ENCODE peak calls at places on chromosomes 4 and X, in four cellular contexts. One of them, this sample, is unnamed.
A peak's percentile ranks its signal among the peaks of the same experiment; 100 is the strongest.

GRCh38 chrX:73563740-73564073 is 710 bp downstream of the CHIC1 start:
- DNase-seq in SK-N-SH: no peak
- DNase-seq in fibroblast of lung: peak; percentile 10
- DNase-seq in uterus: no peak
- DNase-seq in this sample: no peak

GRCh38 chr4:153728660-153729059 is 31.2 kb downstream of the RNF175 start:
- DNase-seq in fibroblast of lung: no peak
- DNase-seq in uterus: no peak
- DNase-seq in SK-N-SH: no peak
- DNase-seq in this sample: no peak

GRCh38 chr4:66059131-66059530 is 388.8 kb upstream of the EPHA5 start:
- DNase-seq in fibroblast of lung: no peak
- DNase-seq in SK-N-SH: no peak
- DNase-seq in uterus: no peak
- DNase-seq in this sample: no peak

GRCh38 chrX:141945415-141945814 is 41.7 kb downstream of the MAGEC1 start:
- DNase-seq in uterus: no peak
- DNase-seq in fibroblast of lung: no peak
- DNase-seq in SK-N-SH: no peak
- DNase-seq in this sample: no peak

GRCh38 chrX:281166-281999 is at the start of gene PLCXD1:
- DNase-seq in uterus: peak; percentile 25
- DNase-seq in SK-N-SH: peak; percentile 84
- DNase-seq in fibroblast of lung: peak; percentile 66
- DNase-seq in this sample: no peak

GRCh38 chr4:148270600-148270999 is 171.6 kb downstream of the NR3C2 start:
- DNase-seq in uterus: no peak
- DNase-seq in SK-N-SH: no peak
- DNase-seq in fibroblast of lung: no peak
- DNase-seq in this sample: no peak

GRCh38 chr4:7464259-7464655 is 29.5 kb upstream of the PSAPL1 start:
- DNase-seq in SK-N-SH: no peak
- DNase-seq in fibroblast of lung: no peak
- DNase-seq in uterus: no peak
- DNase-seq in this sample: no peak

GRCh38 chr4:34157546-34157945 is 2086.8 kb downstream of the ARAP2 start:
- DNase-seq in uterus: no peak
- DNase-seq in fibroblast of lung: peak; percentile 60
- DNase-seq in SK-N-SH: no peak
- DNase-seq in this sample: no peak

GRCh38 chr4:21768349-21769310 is 179.9 kb downstream of the KCNIP4 start:
- DNase-seq in SK-N-SH: peak; percentile 18
- DNase-seq in uterus: no peak
- DNase-seq in fibroblast of lung: peak; percentile 73
- DNase-seq in this sample: no peak

GRCh38 chr4:163614866-163615265 is 120.4 kb downstream of the TMA16 start:
- DNase-seq in SK-N-SH: no peak
- DNase-seq in fibroblast of lung: no peak
- DNase-seq in uterus: no peak
- DNase-seq in this sample: no peak

GRCh38 chrX:107506596-107507031 is 57.2 kb downstream of the FRMPD3 start:
- DNase-seq in SK-N-SH: peak; percentile 33
- DNase-seq in uterus: no peak
- DNase-seq in fibroblast of lung: no peak
- DNase-seq in this sample: no peak

GRCh38 chrX:34891391-34891790 is 51.2 kb upstream of the FAM47B start:
- DNase-seq in SK-N-SH: no peak
- DNase-seq in fibroblast of lung: no peak
- DNase-seq in uterus: no peak
- DNase-seq in this sample: no peak

GRCh38 chr4:70721747-70722146 is at the start of gene RUFY3:
- DNase-seq in SK-N-SH: peak; percentile 80
- DNase-seq in uterus: peak; percentile 48
- DNase-seq in fibroblast of lung: peak; percentile 98
- DNase-seq in this sample: no peak

GRCh38 chr4:18033111-18034085 is 11.8 kb upstream of the LCORL start:
- DNase-seq in uterus: no peak
- DNase-seq in fibroblast of lung: peak; percentile 53
- DNase-seq in SK-N-SH: no peak
- DNase-seq in this sample: no peak

GRCh38 chr4:131764730-131765129 is 1384.4 kb upstream of the PCDH10 start:
- DNase-seq in fibroblast of lung: no peak
- DNase-seq in SK-N-SH: no peak
- DNase-seq in uterus: no peak
- DNase-seq in this sample: no peak

GRCh38 chrX:18422325-18422724 is 3.1 kb upstream of the CDKL5 start:
- DNase-seq in SK-N-SH: no peak
- DNase-seq in fibroblast of lung: peak; percentile 94
- DNase-seq in uterus: no peak
- DNase-seq in this sample: peak; percentile 33

GRCh38 chr4:163175971-163176958 is 9.6 kb upstream of the NAF1 start:
- DNase-seq in uterus: no peak
- DNase-seq in SK-N-SH: no peak
- DNase-seq in fibroblast of lung: no peak
- DNase-seq in this sample: no peak

GRCh38 chr4:41879552-41879951 is 55.7 kb upstream of the TMEM33 start:
- DNase-seq in SK-N-SH: peak; percentile 38
- DNase-seq in uterus: no peak
- DNase-seq in fibroblast of lung: no peak
- DNase-seq in this sample: no peak

GRCh38 chr4:77938560-77938959 is 75.9 kb downstream of the MRPL1 start:
- DNase-seq in uterus: no peak
- DNase-seq in fibroblast of lung: no peak
- DNase-seq in SK-N-SH: no peak
- DNase-seq in this sample: no peak

GRCh38 chr4:73859614-73860088 is 6.6 kb downstream of the PF4V1 start:
- DNase-seq in uterus: no peak
- DNase-seq in fibroblast of lung: peak; percentile 90
- DNase-seq in SK-N-SH: no peak
- DNase-seq in this sample: no peak
- H3K27ac ChIP-seq in uterus: no peak overlapping the region
- H3K27ac ChIP-seq in fibroblast of lung: no peak overlapping the region
- H3K27ac ChIP-seq in SK-N-SH: no peak overlapping the region
- H3K27ac ChIP-seq in this sample: no peak overlapping the region

GRCh38 chr4:53644607-53645006 is 53.3 kb upstream of the LNX1 start:
- DNase-seq in fibroblast of lung: no peak
- DNase-seq in SK-N-SH: no peak
- DNase-seq in uterus: no peak
- DNase-seq in this sample: peak; percentile 58
- H3K27ac ChIP-seq in fibroblast of lung: no peak overlapping the region
- H3K27ac ChIP-seq in SK-N-SH: no peak overlapping the region
- H3K27ac ChIP-seq in uterus: no peak overlapping the region
- H3K27ac ChIP-seq in this sample: peak overlapping the region; percentile 43

GRCh38 chr4:112036881-112037280 is 108.4 kb upstream of the FAM241A start:
- DNase-seq in fibroblast of lung: no peak
- DNase-seq in SK-N-SH: no peak
- DNase-seq in uterus: no peak
- DNase-seq in this sample: no peak
- H3K27ac ChIP-seq in fibroblast of lung: no peak overlapping the region
- H3K27ac ChIP-seq in SK-N-SH: no peak overlapping the region
- H3K27ac ChIP-seq in uterus: no peak overlapping the region
- H3K27ac ChIP-seq in this sample: no peak overlapping the region

DNA sequence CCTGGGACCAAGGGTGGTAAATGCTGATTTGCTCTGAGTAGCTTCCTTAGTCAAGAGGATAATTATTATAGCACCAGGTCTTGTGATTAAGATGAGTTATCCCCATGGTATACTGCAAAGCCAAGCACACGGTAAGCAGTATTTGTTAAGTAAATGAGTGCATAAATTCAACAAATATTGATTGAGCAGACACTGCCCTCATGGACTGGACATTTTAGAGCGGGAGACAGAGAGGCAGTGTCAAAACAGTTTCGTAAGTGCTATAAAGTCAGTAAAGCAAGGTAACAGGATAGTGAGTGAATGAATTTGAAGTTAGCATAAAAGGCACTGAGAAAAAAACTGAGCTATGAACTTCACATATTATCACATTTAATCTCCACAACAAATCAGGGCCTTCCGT is 13.9 kb downstream of the PHF8 start:
- DNase-seq in uterus: no peak
- DNase-seq in fibroblast of lung: no peak
- DNase-seq in SK-N-SH: no peak
- DNase-seq in this sample: no peak
- H3K27ac ChIP-seq in uterus: no peak overlapping the region
- H3K27ac ChIP-seq in fibroblast of lung: no peak overlapping the region
- H3K27ac ChIP-seq in SK-N-SH: no peak overlapping the region
- H3K27ac ChIP-seq in this sample: no peak overlapping the region

DNA sequence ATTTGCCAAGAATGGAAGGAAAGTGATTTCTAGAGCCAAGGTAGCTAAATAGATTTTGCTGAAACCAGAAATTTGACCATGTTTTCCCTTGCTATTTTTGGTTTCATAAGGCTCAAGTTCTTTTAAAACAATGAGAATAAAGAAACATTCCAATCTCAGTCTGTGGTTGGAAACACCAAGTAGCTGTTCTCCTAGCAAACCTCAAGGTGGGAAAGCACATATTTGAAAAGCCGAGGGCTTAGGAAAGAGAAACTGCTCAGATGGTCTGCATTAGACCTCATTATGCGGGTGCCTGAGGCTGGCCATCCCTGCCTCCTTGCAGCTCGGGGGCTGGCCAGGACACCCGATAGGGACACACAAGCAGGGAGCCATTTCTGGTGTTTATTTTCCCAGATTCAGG is 5.8 kb downstream of the NYX start:
- DNase-seq in SK-N-SH: no peak
- DNase-seq in uterus: no peak
- DNase-seq in fibroblast of lung: no peak
- DNase-seq in this sample: no peak
- H3K27ac ChIP-seq in SK-N-SH: peak overlapping the region; percentile 40
- H3K27ac ChIP-seq in uterus: peak overlapping the region; percentile 6
- H3K27ac ChIP-seq in fibroblast of lung: no peak overlapping the region
- H3K27ac ChIP-seq in this sample: no peak overlapping the region

DNA sequence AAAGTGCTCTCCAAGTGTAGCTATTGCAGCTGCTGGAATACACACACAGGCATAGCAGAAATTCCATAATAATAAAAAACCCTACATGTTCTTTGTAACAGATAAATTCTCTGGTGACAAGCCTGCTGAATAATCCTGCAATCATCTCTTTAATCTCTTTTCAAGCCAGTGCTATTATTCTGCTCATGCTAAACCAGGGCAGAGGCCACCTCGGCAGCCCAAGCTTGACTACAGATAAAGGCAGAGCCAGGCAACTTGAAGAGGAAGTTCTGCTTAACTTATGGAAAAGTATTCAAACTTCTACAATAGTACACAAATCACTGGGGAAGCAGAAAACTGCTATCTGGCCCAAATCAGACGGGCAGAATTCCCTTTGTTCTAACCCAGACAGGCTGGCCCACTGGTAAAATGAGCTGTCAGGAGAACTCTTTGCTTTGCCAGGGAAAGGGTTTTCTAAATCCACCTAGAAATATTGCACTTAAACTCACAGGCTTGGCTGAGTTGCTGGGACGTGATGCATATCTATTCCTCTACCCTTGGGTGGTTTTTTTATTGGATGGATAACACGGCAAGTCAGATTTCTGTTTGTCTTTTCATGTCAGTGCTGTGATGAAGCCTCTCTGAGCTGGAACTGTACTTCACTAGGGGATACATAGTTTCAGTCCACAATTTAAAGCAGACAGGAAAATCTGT is 70.5 kb downstream of the GATB start:
- DNase-seq in SK-N-SH: peak; percentile 39
- DNase-seq in uterus: no peak
- DNase-seq in fibroblast of lung: peak; percentile 52
- DNase-seq in this sample: no peak
- H3K27ac ChIP-seq in SK-N-SH: peak overlapping the region; percentile 86
- H3K27ac ChIP-seq in uterus: peak overlapping the region; percentile 8
- H3K27ac ChIP-seq in fibroblast of lung: no peak overlapping the region
- H3K27ac ChIP-seq in this sample: no peak overlapping the region

DNA sequence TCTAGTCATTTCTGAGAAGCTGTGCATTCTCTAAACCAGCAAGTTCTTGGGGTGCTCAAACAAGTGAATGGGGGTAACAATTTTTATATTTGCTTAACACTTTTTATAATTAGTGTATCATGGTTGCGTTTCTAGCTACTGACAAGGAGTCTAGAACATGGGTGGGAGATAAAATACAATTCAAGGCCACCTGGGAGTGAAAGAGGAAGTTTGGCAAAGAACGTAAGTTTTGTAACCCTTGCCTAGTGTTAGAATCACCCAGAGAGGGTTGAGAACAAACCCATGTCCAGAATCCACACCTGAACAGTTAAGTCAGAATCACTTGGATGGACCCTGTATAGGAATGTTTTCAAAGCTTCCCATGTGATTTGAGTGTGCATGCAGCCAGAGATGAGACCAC is 92.7 kb downstream of the AFF2 start:
- DNase-seq in uterus: no peak
- DNase-seq in fibroblast of lung: no peak
- DNase-seq in SK-N-SH: no peak
- DNase-seq in this sample: no peak
- H3K27ac ChIP-seq in uterus: no peak overlapping the region
- H3K27ac ChIP-seq in fibroblast of lung: no peak overlapping the region
- H3K27ac ChIP-seq in SK-N-SH: no peak overlapping the region
- H3K27ac ChIP-seq in this sample: no peak overlapping the region

GRCh38 chrX:13489451-13489850 is 80.0 kb upstream of the EGFL6 start:
- DNase-seq in fibroblast of lung: peak; percentile 74
- DNase-seq in SK-N-SH: no peak
- DNase-seq in uterus: peak; percentile 73
- DNase-seq in this sample: peak; percentile 20
- H3K27ac ChIP-seq in fibroblast of lung: no peak overlapping the region
- H3K27ac ChIP-seq in SK-N-SH: no peak overlapping the region
- H3K27ac ChIP-seq in uterus: peak overlapping the region; percentile 87
- H3K27ac ChIP-seq in this sample: peak overlapping the region; percentile 85

GRCh38 chr4:25346913-25347312 is 30.1 kb upstream of the ANAPC4 start:
- DNase-seq in fibroblast of lung: no peak
- DNase-seq in uterus: no peak
- DNase-seq in SK-N-SH: no peak
- DNase-seq in this sample: no peak

GRCh38 chr4:25347971-25348370 is 29.1 kb upstream of the ANAPC4 start:
- DNase-seq in SK-N-SH: no peak
- DNase-seq in fibroblast of lung: no peak
- DNase-seq in uterus: no peak
- DNase-seq in this sample: no peak

GRCh38 chr4:25345880-25346279 is 31.2 kb upstream of the ANAPC4 start:
- DNase-seq in SK-N-SH: no peak
- DNase-seq in fibroblast of lung: no peak
- DNase-seq in uterus: no peak
- DNase-seq in this sample: no peak

GRCh38 chr4:25350561-25350960 is 26.5 kb upstream of the ANAPC4 start:
- DNase-seq in uterus: no peak
- DNase-seq in fibroblast of lung: no peak
- DNase-seq in SK-N-SH: no peak
- DNase-seq in this sample: no peak

GRCh38 chr4:25347473-25347872 is 29.6 kb upstream of the ANAPC4 start:
- DNase-seq in uterus: no peak
- DNase-seq in fibroblast of lung: no peak
- DNase-seq in SK-N-SH: no peak
- DNase-seq in this sample: no peak
- H3K27ac ChIP-seq in uterus: no peak overlapping the region
- H3K27ac ChIP-seq in fibroblast of lung: no peak overlapping the region
- H3K27ac ChIP-seq in SK-N-SH: no peak overlapping the region
- H3K27ac ChIP-seq in this sample: no peak overlapping the region

This sample was measured in epithelial cell of prostate.